ENCODE peak calls at places on chromosomes 5 and 9, in four cellular contexts. Y is G401; I is activated T-cell treated with anti-CD3 and anti-CD28 coated beads, Interleukin-2, amount 50 U/mL, for 72 hours; W is hepatocyte. D is an unnamed sample.

GRCh38 chr5:31361906-31362900 is 168.7 kb downstream of the CDH6 start:
- DNase-seq in Y (no peak), I (no peak), W (no peak), D (no peak)

GRCh38 chr5:2759091-2759490 is 7.6 kb upstream of the IRX2 start:
- DNase-seq in Y (no peak), I (no peak), W (no peak), D (no peak)

GRCh38 chr9:79224672-79225433 is 346.9 kb upstream of the TLE4 start:
- DNase-seq in Y (no peak), I (no peak), W (peak), D (no peak)

GRCh38 chr5:96809898-96810297 is 2.2 kb upstream of the ERAP1 start:
- DNase-seq in Y (no peak), I (peak), W (no peak), D (no peak)

GRCh38 chr5:53303105-53303504 is 177.3 kb upstream of the FST start:
- DNase-seq in Y (no peak), I (no peak), W (no peak), D (no peak)

GRCh38 chr5:132821791-132822190 is 8.7 kb downstream of the SHROOM1 start:
- DNase-seq in Y (peak), I (no peak), W (peak), D (no peak)

GRCh38 chr9:23842531-23843129 is 16.6 kb upstream of the ELAVL2 start:
- DNase-seq in Y (no peak), I (no peak), W (no peak), D (no peak)

GRCh38 chr9:75866273-75866871 is 24.1 kb upstream of the PCSK5 start:
- DNase-seq in Y (peak), I (peak), W (peak), D (peak)

GRCh38 chr9:13387668-13388124 is 108.2 kb upstream of the MPDZ start:
- DNase-seq in Y (no peak), I (no peak), W (no peak), D (no peak)

GRCh38 chr9:16003785-16004184 is 450.9 kb downstream of the CCDC171 start:
- DNase-seq in Y (no peak), I (no peak), W (no peak), D (no peak)

D was measured in GM13976.